ENCODE peak calls at places on chromosomes 13 and 19, in six cellular contexts. I is heart right ventricle; E is stimulated activated CD4-positive, alpha-beta T cell treated with anti-CD3 and anti-CD28 coated beads, Interleukin-1b, Interleukin-23, amount 100 ng/mL, for 24 hours; R is NCI-H1694 treated with DMSO at 0.1 percent for 48 hours; J is germinal center; W is neural progenitor cell. L is an unnamed sample.
A peak's percentile ranks its signal among the peaks of the same experiment; 100 is the strongest.

GRCh38 chr13:105670179-105671015 is 865.1 kb downstream of the EFNB2 start:
- DNase-seq in I (no peak), E (no peak), R (no peak), J (no peak), W (no peak), L (no peak)

GRCh38 chr19:3725640-3726310 is 17.6 kb downstream of the TJP3 start:
- DNase-seq in I (no peak), E (no peak), R (no peak), J (no peak), W (peak; percentile 82), L (peak; percentile 29)

GRCh38 chr13:110882972-110883371 is 31.9 kb downstream of the ANKRD10 start:
- DNase-seq in I (no peak), E (no peak), R (no peak), J (no peak), W (no peak), L (no peak)

GRCh38 chr19:20315543-20315942 is 148.5 kb downstream of the ZNF486 start:
- DNase-seq in I (no peak), E (no peak), R (no peak), J (no peak), W (no peak), L (peak; percentile 90)

GRCh38 chr19:41734585-41734984 is 20.7 kb upstream of the CEACAM6 start:
- DNase-seq in I (no peak), E (no peak), R (no peak), J (no peak), W (no peak), L (no peak)

GRCh38 chr19:35518313-35518712 is 4.9 kb upstream of the DMKN start:
- DNase-seq in I (no peak), E (no peak), R (no peak), J (no peak), W (no peak), L (no peak)

GRCh38 chr19:5093297-5093858 is 124.5 kb downstream of the KDM4B start:
- DNase-seq in I (peak; percentile 62), E (no peak), R (no peak), J (no peak), W (peak; percentile 40), L (no peak)

GRCh38 chr19:36638862-36639510 is 27.7 kb downstream of the ZNF461 start:
- DNase-seq in I (no peak), E (no peak), R (no peak), J (no peak), W (no peak), L (no peak)

GRCh38 chr19:35986664-35987570 is 8.1 kb upstream of the SDHAF1 start:
- DNase-seq in I (peak; percentile 35), E (no peak), R (peak; percentile 67), J (peak; percentile 47), W (peak; percentile 76), L (peak; percentile 80)

GRCh38 chr19:53195265-53195879 is 2.2 kb upstream of the ZNF665 start:
- DNase-seq in I (peak; percentile 53), E (peak; percentile 44), R (peak; percentile 37), J (peak; percentile 64), W (peak; percentile 88), L (peak; percentile 75)

GRCh38 chr13:32298695-32299094 is 16.5 kb downstream of the ZAR1L start:
- DNase-seq in I (no peak), E (no peak), R (no peak), J (no peak), W (no peak), L (peak; percentile 36)

GRCh38 chr19:38376576-38376975 is 2.2 kb downstream of the PSMD8 start:
- DNase-seq in I (no peak), E (no peak), R (no peak), J (no peak), W (no peak), L (no peak)